ENCODE peak calls at places on chromosome 19, in ten cellular contexts. W, M, V, T, O, R, C, F, J and H are unnamed samples.
A peak's percentile ranks its signal among the peaks of the same experiment; 100 is the strongest.

GRCh38 chr19:14433454-14434156 is 499 bp downstream of the PKN1 start:
- DNase-seq in M (peak; percentile 26), F (no peak), W (peak; percentile 61), V (no peak), R (peak; percentile 36), O (no peak), C (no peak), T (peak; percentile 75), J (peak; percentile 50), H (peak; percentile 43)

GRCh38 chr19:47107953-47108746 is 5.4 kb downstream of the ZC3H4 start:
- DNase-seq in J (no peak), R (peak; percentile 36), T (no peak), O (no peak), W (no peak), V (peak; percentile 46), C (no peak), F (peak; percentile 65), M (no peak), H (no peak)

GRCh38 chr19:38290631-38291147 is 13.4 kb upstream of the C19orf33 start:
- DNase-seq in M (no peak), W (no peak), J (no peak), F (no peak), R (peak; percentile 93), C (peak; percentile 78), O (no peak), V (peak; percentile 89), T (no peak), H (no peak)

GRCh38 chr19:51294211-51294976 is 17.1 kb upstream of the IGLON5 start:
- DNase-seq in J (no peak), T (no peak), F (no peak), W (no peak), V (no peak), C (no peak), M (no peak), R (no peak), O (no peak), H (no peak)

GRCh38 chr19:11137542-11138384 is 17.8 kb downstream of the SPC24 start:
- DNase-seq in J (peak; percentile 54), C (peak; percentile 76), W (peak; percentile 63), O (peak; percentile 4), T (peak; percentile 78), R (peak; percentile 98), V (peak; percentile 84), F (peak; percentile 94), M (peak; percentile 39), H (peak; percentile 31)

GRCh38 chr19:10471909-10472308 is 31.2 kb downstream of the KEAP1 start:
- DNase-seq in R (peak; percentile 31), F (peak; percentile 48), J (no peak), T (no peak), C (peak; percentile 24), O (no peak), V (peak; percentile 43), W (peak; percentile 42), M (no peak), H (no peak)

GRCh38 chr19:8494158-8494557 is 8.3 kb downstream of the PRAM1 start:
- DNase-seq in C (no peak), J (no peak), V (no peak), W (no peak), T (no peak), F (no peak), R (no peak), M (no peak), O (no peak), H (no peak)

GRCh38 chr19:5567971-5568407 is 236 bp upstream of the TINCR start:
- DNase-seq in O (no peak), F (no peak), R (no peak), T (peak; percentile 49), V (no peak), M (no peak), W (no peak), J (no peak), C (no peak), H (no peak)

GRCh38 chr19:19670070-19670551 is 1.5 kb downstream of the ZNF101 start:
- DNase-seq in T (no peak), J (no peak), C (no peak), W (no peak), M (no peak), V (no peak), O (no peak), F (no peak), R (no peak), H (no peak)

GRCh38 chr19:17289489-17289888 is 7.8 kb downstream of the ANKLE1 start:
- DNase-seq in J (peak; percentile 67), R (peak; percentile 94), W (peak; percentile 43), T (peak; percentile 71), V (peak; percentile 90), O (no peak), F (no peak), M (no peak), C (no peak), H (no peak)

GRCh38 chr19:4935449-4935848 is 26.1 kb downstream of the UHRF1 start:
- DNase-seq in F (no peak), O (no peak), W (no peak), J (no peak), M (no peak), C (no peak), V (no peak), T (no peak), R (no peak), H (no peak)

GRCh38 chr19:51691122-51692064 is 1.7 kb upstream of the SPACA6 start:
- DNase-seq in J (no peak), W (no peak), M (no peak), R (peak; percentile 56), O (no peak), V (peak; percentile 55), C (peak; percentile 34), F (peak; percentile 54), T (no peak), H (no peak)

GRCh38 chr19:11420429-11420893 is 1.3 kb upstream of the RGL3 start:
- DNase-seq in M (no peak), R (peak; percentile 52), V (peak; percentile 22), O (no peak), W (no peak), F (no peak), T (no peak), J (no peak), C (no peak), H (no peak)